ENCODE peak calls at places on chromosomes 3 and 15, in ten cellular contexts. L is right lobe of liver, P is mucosa of descending colon, D is left lung, E is GM12878, A is pancreas, B is HCT116, Y is heart left ventricle, Q is IMR-90, S is psoas muscle. M is an unnamed sample.

GRCh38 chr15:83372434-83372873 is 74.7 kb upstream of the SH3GL3 start:
- ATAC-seq in A (no peak), Y (peak), L (no peak), Q (no peak), B (no peak), S (no peak), P (no peak), D (no peak), E (no peak), M (no peak)

GRCh38 chr3:18810306-18810661 is 338.0 kb upstream of the KCNH8 start:
- ATAC-seq in Q (no peak), Y (no peak), L (no peak), A (no peak), E (no peak), P (no peak), D (no peak), S (no peak), B (no peak), M (no peak)

GRCh38 chr3:139251529-139251928 is 92.3 kb upstream of the MRPS22 start:
- ATAC-seq in S (no peak), B (no peak), P (peak), A (no peak), L (peak), Y (no peak), Q (no peak), D (peak), E (peak), M (no peak)

GRCh38 chr3:156542101-156543042 is 12.5 kb downstream of the SSR3 start:
- ATAC-seq in B (no peak), Q (no peak), E (no peak), P (no peak), A (no peak), L (peak), D (no peak), Y (peak), S (peak), M (peak)

GRCh38 chr3:43215138-43215537 is 71.2 kb upstream of the SNRK start:
- ATAC-seq in E (no peak), A (no peak), Y (no peak), S (no peak), D (no peak), L (no peak), Q (no peak), B (no peak), P (no peak), M (no peak)

GRCh38 chr3:59313365-59313764 is 263.5 kb upstream of the CFAP20DC start:
- ATAC-seq in Y (peak), Q (peak), B (peak), L (peak), D (peak), P (peak), E (peak), A (peak), S (no peak), M (peak)

GRCh38 chr15:39411102-39411989 is 169.5 kb upstream of the THBS1 start:
- ATAC-seq in E (peak), B (no peak), L (no peak), D (no peak), Q (no peak), P (peak), S (no peak), A (peak), Y (peak), M (no peak)

GRCh38 chr15:70442616-70443321 is 320.6 kb downstream of the UACA start:
- ATAC-seq in B (no peak), E (no peak), A (no peak), Q (peak), Y (no peak), P (no peak), L (no peak), D (peak), S (no peak), M (no peak)

GRCh38 chr3:177459397-177459796 is 262.1 kb upstream of the TBL1XR1 start:
- ATAC-seq in D (peak), A (no peak), L (peak), E (no peak), P (peak), Y (peak), Q (peak), B (no peak), S (peak), M (peak)

GRCh38 chr15:32908135-32908801 is 190.5 kb downstream of the GREM1 start:
- ATAC-seq in L (peak), A (no peak), P (peak), Y (peak), E (peak), D (peak), B (no peak), Q (peak), S (no peak), M (peak)

GRCh38 chr3:125359700-125360099 is 15.4 kb downstream of the ZNF148 start:
- ATAC-seq in B (no peak), E (no peak), L (no peak), D (no peak), S (no peak), Y (no peak), A (no peak), P (peak), Q (no peak), M (no peak)

GRCh38 chr3:8233938-8234337 is 267.7 kb upstream of the LMCD1 start:
- ATAC-seq in A (no peak), B (no peak), D (no peak), L (no peak), P (no peak), E (peak), S (no peak), Q (no peak), Y (no peak), M (no peak)

GRCh38 chr3:126490619-126491018 is 14.9 kb upstream of the ZXDC start:
- ATAC-seq in S (no peak), B (peak), E (no peak), A (peak), Q (no peak), D (no peak), L (peak), P (no peak), Y (no peak), M (no peak)

GRCh38 chr3:128274837-128275236 is 121.6 kb downstream of the EEFSEC start:
- ATAC-seq in L (no peak), P (no peak), D (peak), Q (peak), B (no peak), E (no peak), S (no peak), Y (no peak), A (no peak), M (no peak)

GRCh38 chr3:144031938-144032337 is 60.3 kb downstream of the DIPK2A start:
- ATAC-seq in Y (peak), L (peak), A (peak), D (peak), S (peak), B (no peak), P (no peak), Q (no peak), E (no peak), M (peak)

GRCh38 chr15:93467327-93467726 is 378.3 kb upstream of the RGMA start:
- ATAC-seq in S (peak), Y (peak), D (peak), L (no peak), P (peak), A (peak), Q (no peak), B (no peak), E (no peak), M (peak)

GRCh38 chr15:26550880-26551279 is 222.0 kb downstream of the GABRB3 start:
- ATAC-seq in Y (no peak), A (no peak), E (no peak), Q (no peak), S (no peak), P (no peak), B (no peak), L (no peak), D (no peak), M (no peak)

GRCh38 chr3:58173029-58173669 is 37.6 kb downstream of the DNASE1L3 start:
- ATAC-seq in S (no peak), P (peak), E (no peak), A (no peak), B (no peak), D (no peak), Q (no peak), Y (no peak), L (no peak), M (no peak)

GRCh38 chr15:25730918-25731317 is 132.2 kb downstream of the ATP10A start:
- ATAC-seq in P (no peak), Y (no peak), E (no peak), Q (no peak), L (no peak), A (no peak), S (no peak), D (no peak), B (no peak), M (no peak)

GRCh38 chr3:27570421-27571106 is 86.4 kb upstream of the SLC4A7 start:
- ATAC-seq in L (no peak), Q (peak), S (no peak), B (no peak), D (peak), E (no peak), Y (peak), P (no peak), A (no peak), M (peak)

GRCh38 chr3:37686225-37686624 is 175.5 kb upstream of the CTDSPL start:
- ATAC-seq in P (no peak), S (no peak), B (peak), E (no peak), Y (no peak), L (no peak), A (no peak), D (no peak), Q (no peak), M (no peak)

DNA sequence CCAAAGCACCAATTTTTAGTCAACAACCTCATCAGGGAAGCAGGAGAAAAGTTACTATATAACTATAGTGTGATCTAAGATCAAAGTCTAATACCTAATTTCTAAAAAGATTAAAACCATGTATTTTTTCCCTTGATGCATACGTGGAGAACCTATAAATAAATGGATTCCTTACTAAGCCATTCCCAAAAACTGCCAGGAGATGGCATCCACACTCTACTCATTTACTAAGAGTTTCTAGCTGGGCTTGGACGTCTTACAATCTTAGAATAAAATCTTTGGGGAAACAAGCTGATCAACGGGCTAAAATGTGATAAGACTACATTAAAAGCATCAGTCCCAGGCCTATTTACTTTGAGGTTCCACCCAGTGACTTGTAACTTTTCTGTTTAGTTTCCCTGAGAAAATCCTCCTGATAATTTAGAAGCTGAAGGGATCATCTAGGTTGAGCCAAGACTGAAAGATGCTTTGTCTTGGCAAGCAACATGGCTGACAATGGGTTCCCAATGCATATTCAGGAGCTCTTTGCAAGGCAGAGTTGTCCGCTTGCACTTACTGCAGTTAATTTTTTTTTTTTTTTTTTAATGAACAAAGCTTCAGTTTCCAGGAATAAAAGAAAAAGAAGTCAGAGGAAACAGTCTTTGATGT is 85.5 kb upstream of the FGF12 start:
- ATAC-seq in E (no peak), P (peak), A (no peak), L (peak), Q (peak), S (peak), B (peak), Y (no peak), D (peak), M (no peak)
- TF ChIP-seq CTCF in E (peak), P (peak), A (peak), L (peak), Q (peak), S (peak), B (peak), Y (peak), D (peak), M (peak)

GRCh38 chr3:173395412-173396181 is 1.9 kb upstream of the NLGN1 start:
- ATAC-seq in B (peak), Y (peak), Q (peak), S (peak), E (peak), P (peak), L (peak), A (peak), D (peak), M (peak)
- H3K4me3 ChIP-seq in B (peak), Y (peak), Q (peak), S (peak), E (no peak), P (no peak), L (peak), A (peak), D (peak), M (peak)

GRCh38 chr15:58999694-59000093 is 12.2 kb downstream of the RNF111 start:
- ATAC-seq in Q (no peak), Y (no peak), P (no peak), A (no peak), E (no peak), S (no peak), D (no peak), L (peak), B (no peak), M (no peak)

DNA sequence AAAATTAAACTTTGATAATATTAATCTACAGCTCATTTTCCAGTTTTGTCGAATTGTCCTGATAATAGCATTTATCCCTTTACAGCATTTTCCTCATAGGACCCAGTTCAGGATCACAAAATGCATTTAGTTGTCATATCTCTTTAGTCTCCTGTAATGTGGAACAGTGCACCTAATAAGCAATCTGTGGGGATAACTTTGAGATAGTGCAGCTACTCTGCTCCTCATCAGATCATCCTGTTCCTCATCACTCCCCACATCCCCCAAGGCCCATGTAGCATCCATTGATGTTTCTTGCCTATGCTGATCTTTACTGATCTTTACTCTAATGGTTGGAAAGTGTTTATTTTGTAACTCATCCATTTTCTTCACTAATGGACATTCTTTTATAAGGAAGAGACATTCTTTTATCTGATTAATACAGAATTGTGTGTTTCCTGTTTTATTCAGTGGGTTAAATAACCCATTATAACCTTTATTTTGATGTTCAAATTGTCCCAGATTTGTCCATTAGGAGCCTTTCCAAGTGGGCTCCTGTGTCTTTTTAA is 7.5 kb downstream of the RNF111 start:
- ATAC-seq in E (peak), A (no peak), B (no peak), Y (no peak), Q (no peak), S (no peak), D (no peak), P (no peak), L (no peak), M (no peak)
- TF ChIP-seq CTCF in E (no peak), A (no peak), B (no peak), Y (no peak), Q (no peak), S (no peak), D (no peak), P (no peak), L (no peak), M (no peak)

DNA sequence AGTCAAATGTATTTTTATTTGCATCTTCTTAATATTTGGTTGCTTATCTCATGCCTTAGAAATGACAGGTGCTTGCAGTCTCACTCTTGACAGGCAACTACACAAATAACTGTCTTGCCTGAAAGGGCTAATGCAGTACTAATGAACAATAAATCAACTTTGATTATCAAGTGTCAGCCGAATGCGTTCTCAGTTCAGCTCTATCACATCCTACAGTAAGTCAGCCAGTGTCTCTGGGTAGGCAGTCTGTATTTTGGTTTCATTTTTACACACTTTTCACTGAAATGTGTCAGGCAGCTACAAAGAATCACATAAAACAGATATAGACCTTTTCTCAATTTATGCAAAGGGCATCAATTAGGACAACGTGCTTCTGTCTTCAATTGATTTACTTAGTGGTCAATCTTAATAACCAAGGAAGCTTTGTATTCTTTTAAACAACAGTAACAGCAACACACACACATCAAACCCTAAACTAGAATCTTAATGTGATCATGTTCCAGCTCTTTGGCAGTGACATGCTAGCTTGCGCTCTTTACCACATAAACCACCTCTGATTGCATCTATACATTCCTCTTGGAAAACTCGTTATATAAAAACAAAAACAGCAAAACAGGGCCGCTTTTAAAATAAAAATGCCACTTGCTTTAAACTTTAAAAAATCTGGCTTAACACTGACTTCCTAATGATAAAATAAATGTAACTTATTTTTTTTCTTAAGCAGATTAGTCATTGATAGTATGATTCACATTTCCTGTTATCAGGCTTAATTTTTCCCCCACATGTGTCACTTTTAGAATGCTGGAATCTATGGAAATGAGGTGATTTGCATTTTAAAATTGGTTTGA is 520.4 kb downstream of the FOXP1 start:
- ATAC-seq in D (peak), Q (no peak), S (peak), E (peak), L (peak), B (no peak), P (peak), Y (no peak), A (no peak), M (no peak)
- H3K4me3 ChIP-seq in D (peak), Q (peak), S (peak), E (no peak), L (peak), B (no peak), P (peak), Y (peak), A (peak), M (peak)

DNA sequence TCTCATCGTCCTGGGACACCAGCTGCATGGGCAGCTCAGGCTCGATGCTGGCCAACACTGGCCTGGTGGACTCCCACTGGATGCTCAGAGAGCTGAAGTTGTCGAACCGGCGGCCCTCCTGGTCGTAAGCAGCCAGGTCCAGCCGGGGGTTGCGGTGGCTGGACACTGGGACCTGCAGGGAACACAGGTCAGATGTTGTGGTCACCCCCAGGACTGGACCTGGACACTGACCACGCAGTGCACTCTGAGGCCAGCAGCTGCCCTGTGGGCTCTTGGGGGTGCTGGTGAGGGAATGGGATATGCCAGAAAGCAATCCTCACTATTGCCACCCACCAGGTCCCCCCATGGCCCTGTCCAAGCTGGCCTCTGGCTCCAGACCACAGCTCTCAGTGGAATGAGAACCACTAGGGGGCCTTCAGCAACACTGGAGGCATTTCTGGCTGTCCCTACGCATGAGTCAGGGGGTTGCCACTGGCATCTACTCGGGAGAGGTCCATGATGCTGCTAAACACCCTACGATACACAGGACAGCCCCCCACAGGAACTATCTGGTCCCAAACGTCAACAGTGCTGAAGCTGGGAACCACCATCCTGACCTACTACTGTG is 66.1 kb downstream of the NUP210 start:
- ATAC-seq in D (no peak), P (no peak), A (no peak), L (no peak), Q (peak), B (peak), Y (no peak), E (no peak), S (no peak), M (no peak)
- TF ChIP-seq CTCF in D (no peak), P (no peak), A (no peak), L (peak), Q (peak), B (peak), Y (no peak), E (no peak), S (no peak), M (no peak)

GRCh38 chr3:73504255-73504654 is 120.5 kb downstream of the PDZRN3 start:
- ATAC-seq in D (no peak), P (peak), Y (no peak), L (no peak), Q (no peak), E (no peak), A (peak), B (no peak), S (no peak), M (no peak)

GRCh38 chr3:73502609-73503560 is 121.9 kb downstream of the PDZRN3 start:
- ATAC-seq in Y (peak), B (peak), P (peak), L (peak), E (peak), D (peak), Q (peak), S (peak), A (peak), M (peak)

GRCh38 chr3:73504852-73505251 is 119.9 kb downstream of the PDZRN3 start:
- ATAC-seq in Q (no peak), P (no peak), L (no peak), D (no peak), Y (no peak), S (peak), E (no peak), B (no peak), A (no peak), M (no peak)

GRCh38 chr3:73500321-73500720 is 124.4 kb downstream of the PDZRN3 start:
- ATAC-seq in S (no peak), Y (no peak), P (no peak), A (no peak), L (no peak), D (peak), E (no peak), Q (no peak), B (no peak), M (no peak)

GRCh38 chr3:73503781-73504180 is 121.0 kb downstream of the PDZRN3 start:
- ATAC-seq in S (no peak), P (peak), B (no peak), D (no peak), E (peak), Q (peak), A (no peak), Y (no peak), L (no peak), M (no peak)
- H3K4me3 ChIP-seq in S (peak), P (no peak), B (no peak), D (no peak), E (no peak), Q (peak), A (no peak), Y (no peak), L (no peak), M (peak)

DNA sequence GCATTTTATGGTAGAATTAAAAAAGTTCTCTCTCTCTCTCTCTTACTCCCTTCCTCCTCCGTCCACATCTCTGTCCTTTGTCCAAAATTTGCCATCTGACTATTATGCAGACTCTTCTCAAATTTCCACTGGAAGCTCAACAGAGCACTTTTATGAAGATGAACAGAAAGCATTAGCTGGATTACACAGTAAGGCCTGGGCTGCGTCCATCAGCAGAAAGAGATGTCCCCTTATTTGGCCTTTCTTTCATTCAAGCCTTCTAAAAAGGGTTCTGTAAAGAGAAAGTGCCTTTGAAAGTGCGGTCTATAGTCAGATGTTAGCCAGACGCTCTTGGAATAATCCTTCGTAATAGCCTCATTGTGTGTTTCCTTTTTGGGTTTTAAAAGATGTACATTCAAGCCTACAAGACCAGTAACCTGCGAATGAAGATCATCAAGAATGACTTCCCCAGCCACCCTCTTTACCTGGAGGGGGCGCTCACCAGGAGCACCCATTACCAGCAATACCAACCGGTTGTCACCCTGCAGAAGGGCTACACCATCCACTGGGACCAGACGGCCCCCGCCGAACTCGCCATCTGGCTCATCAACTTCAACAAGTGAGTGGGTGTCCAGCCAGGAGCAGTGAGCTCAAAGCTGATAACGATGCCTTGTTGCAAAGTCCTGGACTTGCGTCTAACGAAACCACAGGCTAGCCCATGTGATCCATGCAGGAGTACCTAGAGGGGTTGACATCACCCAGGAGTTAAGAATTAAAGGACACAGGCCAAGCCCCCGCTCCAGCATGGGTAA is 53.1 kb downstream of the MESD start:
- ATAC-seq in Y (no peak), Q (no peak), S (no peak), P (no peak), A (no peak), E (no peak), L (no peak), D (no peak), B (no peak), M (no peak)
- TF ChIP-seq CTCF in Y (no peak), Q (no peak), S (no peak), P (no peak), A (no peak), E (no peak), L (no peak), D (no peak), B (peak), M (no peak)

M was measured in gastroesophageal sphincter.